ENCODE peak calls at places on chromosomes 3 and 15, in six cellular contexts. V, R, G, T, U and Q are unnamed samples.

GRCh38 chr3:133181364-133182254 is 143.4 kb downstream of the TMEM108 start:
- DNase-seq in V (no peak), R (no peak), G (no peak), T (no peak), U (no peak), Q (no peak)

GRCh38 chr3:108342829-108343478 is 46.6 kb downstream of the HHLA2 start:
- DNase-seq in V (peak), R (peak), G (no peak), T (peak), U (peak), Q (no peak)

GRCh38 chr3:67551366-67552016 is 102.9 kb downstream of the SUCLG2 start:
- DNase-seq in V (no peak), R (no peak), G (no peak), T (no peak), U (no peak), Q (no peak)

GRCh38 chr3:122640437-122640999 is 40.1 kb upstream of the PARP14 start:
- DNase-seq in V (no peak), R (no peak), G (no peak), T (no peak), U (no peak), Q (no peak)

GRCh38 chr3:119279844-119280243 is 14.3 kb upstream of the ARHGAP31 start:
- DNase-seq in V (no peak), R (no peak), G (no peak), T (no peak), U (no peak), Q (no peak)

GRCh38 chr15:38707802-38708671 is 143.4 kb upstream of the RASGRP1 start:
- DNase-seq in V (peak), R (peak), G (peak), T (peak), U (peak), Q (no peak)

GRCh38 chr3:68953781-68954444 is 21.6 kb upstream of the TAFA4 start:
- DNase-seq in V (no peak), R (no peak), G (no peak), T (peak), U (no peak), Q (no peak)

GRCh38 chr3:168545591-168545990 is 449.9 kb upstream of the GOLIM4 start:
- DNase-seq in V (no peak), R (peak), G (no peak), T (no peak), U (peak), Q (no peak)

GRCh38 chr15:96037584-96037983 is 292.9 kb upstream of the NR2F2 start:
- DNase-seq in V (no peak), R (no peak), G (no peak), T (peak), U (peak), Q (no peak)

GRCh38 chr3:54954019-54954418 is 26.2 kb upstream of the LRTM1 start:
- DNase-seq in V (peak), R (peak), G (peak), T (no peak), U (peak), Q (peak)

GRCh38 chr3:173501941-173502489 is 104.5 kb downstream of the NLGN1 start:
- DNase-seq in V (peak), R (no peak), G (no peak), T (no peak), U (peak), Q (peak)

GRCh38 chr15:92637621-92638020 is 18.0 kb downstream of the FAM174B start:
- DNase-seq in V (no peak), R (no peak), G (no peak), T (no peak), U (no peak), Q (no peak)

GRCh38 chr15:25693321-25694237 is 169.5 kb downstream of the ATP10A start:
- DNase-seq in V (peak), R (no peak), G (no peak), T (peak), U (no peak), Q (no peak)

GRCh38 chr3:184652465-184652864 is 59.4 kb downstream of the MAGEF1 start:
- DNase-seq in V (no peak), R (no peak), G (peak), T (no peak), U (no peak), Q (no peak)

GRCh38 chr3:120147072-120147871 is 53.0 kb upstream of the GSK3B start:
- DNase-seq in V (no peak), R (peak), G (peak), T (peak), U (no peak), Q (no peak)

GRCh38 chr15:73957276-73957675 is 31.0 kb downstream of the LOXL1 start:
- DNase-seq in V (no peak), R (no peak), G (no peak), T (no peak), U (no peak), Q (no peak)

DNA sequence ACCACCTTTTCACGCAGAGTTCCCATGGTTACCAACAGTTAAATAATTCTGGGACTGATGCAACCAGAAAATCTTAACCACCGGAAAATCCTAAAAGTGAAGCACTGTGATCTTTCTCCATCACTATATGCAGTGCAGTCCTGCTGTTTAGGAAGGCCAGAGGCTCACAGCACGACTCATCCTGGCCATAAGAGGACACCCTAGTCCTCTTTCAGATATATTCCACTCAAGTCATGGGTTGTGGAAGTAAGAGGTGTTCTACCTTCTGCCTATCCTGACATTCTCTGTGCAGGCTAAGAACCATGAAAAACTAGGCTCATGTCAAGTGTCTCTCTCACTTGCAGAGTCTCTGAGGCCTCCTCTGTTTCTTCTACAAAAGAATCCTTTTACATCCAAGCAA is 67.2 kb downstream of the DHX30 start:
- DNase-seq in V (no peak), R (no peak), G (no peak), T (no peak), U (no peak), Q (no peak)
- TF ChIP-seq CTCF in V (no peak), R (no peak), G (no peak), T (no peak), U (no peak), Q (no peak)

GRCh38 chr15:75694241-75695182 is 18.1 kb downstream of the CSPG4 start:
- DNase-seq in V (peak), R (peak), G (peak), T (no peak), U (peak), Q (peak)
- TF ChIP-seq CTCF in V (peak), R (peak), G (peak), T (peak), U (peak), Q (peak)

DNA sequence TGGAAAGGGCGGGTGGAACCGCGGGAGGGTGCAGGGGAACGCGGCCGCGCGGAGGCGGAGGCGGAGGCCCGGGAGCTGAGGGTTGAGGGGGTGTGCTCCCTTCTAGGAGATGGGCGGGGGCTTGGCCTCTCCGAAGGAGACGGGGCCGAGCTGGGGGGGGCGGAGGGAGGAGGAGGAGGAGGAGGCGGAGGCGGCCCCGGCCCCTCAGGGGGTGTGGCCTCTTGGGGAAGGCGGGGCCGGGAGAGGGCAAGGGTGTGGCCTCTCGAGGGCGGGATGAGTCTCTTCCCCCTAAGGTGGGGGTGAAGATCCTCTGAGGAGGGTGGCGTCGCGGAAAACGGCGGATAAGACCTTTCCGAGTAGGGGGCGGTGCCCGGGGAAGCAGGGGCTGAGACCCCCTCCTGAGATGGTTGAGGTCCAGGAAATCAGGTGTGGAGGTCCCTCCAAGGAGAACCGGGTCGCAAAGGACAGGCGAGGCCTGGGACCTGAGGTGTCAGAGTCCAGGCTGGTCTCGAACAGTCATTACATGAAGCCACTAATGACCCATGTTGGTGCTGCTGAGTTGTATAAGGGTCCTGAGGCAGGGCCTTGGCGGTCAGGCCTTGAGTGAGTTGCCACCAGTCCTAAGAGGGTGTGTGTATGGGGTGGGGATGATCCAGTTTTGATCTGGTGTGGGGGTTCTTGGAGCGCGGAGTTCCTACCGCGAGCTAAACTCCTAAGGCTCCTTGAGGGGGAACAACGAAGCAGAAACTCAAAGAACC is 759 bp downstream of the WDR6 start:
- DNase-seq in V (peak), R (peak), G (peak), T (peak), U (no peak), Q (no peak)
- TF ChIP-seq CTCF in V (no peak), R (no peak), G (no peak), T (no peak), U (no peak), Q (no peak)

DNA sequence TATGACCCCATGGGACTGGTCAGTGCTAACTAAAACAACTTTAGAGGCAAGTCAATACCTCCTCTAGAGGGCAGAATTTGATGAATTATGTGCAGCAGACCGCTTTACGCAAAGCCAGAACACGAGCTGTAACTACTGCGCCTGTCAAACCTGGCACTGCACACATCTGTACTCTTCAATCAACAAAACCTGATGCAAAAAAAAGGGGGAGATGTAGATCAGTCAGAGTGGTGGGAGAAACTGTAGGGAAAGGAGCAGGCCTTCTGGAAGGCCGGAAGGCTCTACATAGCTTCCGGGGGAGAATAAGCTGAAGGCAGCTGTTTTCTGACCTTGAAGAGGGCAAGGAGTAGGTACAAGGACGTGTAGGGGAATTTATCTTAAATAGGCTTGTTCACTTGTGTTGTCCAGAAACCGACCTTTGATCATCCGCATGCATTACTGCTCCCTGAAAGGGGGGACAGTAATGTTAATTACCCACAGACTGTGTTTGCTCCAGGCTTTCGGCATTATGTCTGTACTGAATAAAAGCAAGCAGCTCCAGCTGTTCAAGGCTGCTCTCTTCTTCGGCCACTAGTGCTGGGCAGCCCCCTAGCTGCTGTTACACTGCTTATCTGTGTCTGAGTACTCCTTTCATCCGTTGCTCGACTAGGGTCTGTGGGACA is 41.0 kb downstream of the GPR160 start:
- DNase-seq in V (no peak), R (no peak), G (no peak), T (no peak), U (no peak), Q (no peak)
- TF ChIP-seq CTCF in V (no peak), R (no peak), G (no peak), T (no peak), U (no peak), Q (no peak)

DNA sequence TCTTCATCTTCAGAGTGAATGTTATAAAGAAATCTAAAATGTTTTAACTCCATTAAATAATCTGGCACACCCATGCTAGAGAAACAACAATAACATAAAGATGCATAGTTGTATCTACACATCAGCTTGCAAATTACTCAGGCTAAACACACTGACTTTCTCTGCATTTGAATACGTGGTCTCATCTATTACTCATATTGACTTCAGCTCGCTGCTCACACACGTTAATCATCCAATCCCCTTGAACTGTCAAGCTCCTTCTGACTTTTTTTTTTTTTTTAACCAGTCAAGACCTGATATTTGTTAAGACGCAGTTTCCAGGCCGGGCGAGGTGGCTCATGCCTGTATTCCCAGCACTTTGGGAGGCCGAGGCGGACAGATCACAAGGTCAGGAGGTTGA is 1137.3 kb upstream of the CADM2 start:
- DNase-seq in V (no peak), R (no peak), G (no peak), T (no peak), U (no peak), Q (no peak)
- TF ChIP-seq CTCF in V (no peak), R (no peak), G (no peak), T (no peak), U (no peak), Q (no peak)

GRCh38 chr3:194255252-194256039 is 95.7 kb downstream of the CPN2 start:
- DNase-seq in V (no peak), R (peak), G (no peak), T (peak), U (no peak), Q (no peak)
- TF ChIP-seq CTCF in V (no peak), R (no peak), G (no peak), T (no peak), U (no peak), Q (no peak)

DNA sequence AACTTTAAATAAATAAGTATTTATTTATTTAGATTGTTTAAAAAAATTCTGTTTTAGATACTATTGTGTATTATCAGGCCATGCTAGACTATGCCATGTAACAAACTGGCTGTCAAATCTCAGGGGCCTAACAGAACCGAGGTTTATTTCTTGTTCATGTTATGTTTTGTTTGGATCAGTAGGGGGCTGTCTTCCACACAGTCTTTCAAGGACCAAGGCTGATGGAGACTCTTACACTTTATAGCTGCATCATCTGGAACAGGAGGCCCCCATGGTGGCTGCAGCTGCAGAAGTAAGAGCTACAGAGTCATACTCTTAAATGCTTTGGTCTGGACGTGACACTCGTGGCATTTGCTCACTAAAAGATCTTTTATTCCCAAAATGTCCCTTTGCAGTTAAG is 33.0 kb upstream of the ARL14 start:
- DNase-seq in V (no peak), R (no peak), G (no peak), T (peak), U (no peak), Q (no peak)
- TF ChIP-seq CTCF in V (no peak), R (no peak), G (no peak), T (no peak), U (no peak), Q (no peak)